ENCODE peak calls at places on chromosomes 16 and 17, in four cellular contexts. One of them, this sample, is unnamed.

GRCh38 chr16:2490190-2491105 is 15.5 kb downstream of the TBC1D24 start:
- DNase-seq in hepatocyte: no peak
- DNase-seq in AG10803: no peak
- DNase-seq in GM06990: no peak
- DNase-seq in this sample: no peak

GRCh38 chr16:89133457-89134127 is 38.0 kb upstream of the CDH15 start:
- DNase-seq in hepatocyte: no peak
- DNase-seq in AG10803: no peak
- DNase-seq in GM06990: no peak
- DNase-seq in this sample: no peak

GRCh38 chr16:85139888-85140339 is 27.6 kb upstream of the CIBAR2 start:
- DNase-seq in hepatocyte: no peak
- DNase-seq in AG10803: no peak
- DNase-seq in GM06990: no peak
- DNase-seq in this sample: no peak

GRCh38 chr17:68288804-68289203 is 2.1 kb downstream of the SLC16A6 start:
- DNase-seq in hepatocyte: no peak
- DNase-seq in AG10803: no peak
- DNase-seq in GM06990: no peak
- DNase-seq in this sample: no peak

GRCh38 chr17:50169121-50169764 is 3.4 kb downstream of the SGCA start:
- DNase-seq in hepatocyte: peak; percentile 76
- DNase-seq in AG10803: peak; percentile 79
- DNase-seq in GM06990: peak; percentile 81
- DNase-seq in this sample: peak; percentile 68

GRCh38 chr16:84552135-84552534 is 47.7 kb upstream of the MEAK7 start:
- DNase-seq in hepatocyte: no peak
- DNase-seq in AG10803: no peak
- DNase-seq in GM06990: no peak
- DNase-seq in this sample: no peak

GRCh38 chr17:39225974-39226683 is 384 bp upstream of the STAC2 start:
- DNase-seq in hepatocyte: peak; percentile 76
- DNase-seq in AG10803: no peak
- DNase-seq in GM06990: no peak
- DNase-seq in this sample: no peak

GRCh38 chr17:83032781-83033180 is 46.6 kb upstream of the METRNL start:
- DNase-seq in hepatocyte: no peak
- DNase-seq in AG10803: no peak
- DNase-seq in GM06990: no peak
- DNase-seq in this sample: no peak

GRCh38 chr17:7897773-7898172 is 9.2 kb downstream of the CHD3 start:
- DNase-seq in hepatocyte: peak; percentile 55
- DNase-seq in AG10803: peak; percentile 66
- DNase-seq in GM06990: no peak
- DNase-seq in this sample: peak; percentile 54

GRCh38 chr16:35788381-35788780 is 2329.0 kb downstream of the TP53TG3F start:
- DNase-seq in hepatocyte: no peak
- DNase-seq in AG10803: no peak
- DNase-seq in GM06990: no peak
- DNase-seq in this sample: no peak

GRCh38 chr17:57735707-57736106 is 9.4 kb downstream of the CCDC182 start:
- DNase-seq in hepatocyte: no peak
- DNase-seq in AG10803: no peak
- DNase-seq in GM06990: no peak
- DNase-seq in this sample: no peak
- TF ChIP-seq CTCF in hepatocyte: peak; percentile 13
- TF ChIP-seq CTCF in AG10803: peak; percentile 24
- TF ChIP-seq CTCF in GM06990: peak; percentile 55
- TF ChIP-seq CTCF in this sample: peak; percentile 36

DNA sequence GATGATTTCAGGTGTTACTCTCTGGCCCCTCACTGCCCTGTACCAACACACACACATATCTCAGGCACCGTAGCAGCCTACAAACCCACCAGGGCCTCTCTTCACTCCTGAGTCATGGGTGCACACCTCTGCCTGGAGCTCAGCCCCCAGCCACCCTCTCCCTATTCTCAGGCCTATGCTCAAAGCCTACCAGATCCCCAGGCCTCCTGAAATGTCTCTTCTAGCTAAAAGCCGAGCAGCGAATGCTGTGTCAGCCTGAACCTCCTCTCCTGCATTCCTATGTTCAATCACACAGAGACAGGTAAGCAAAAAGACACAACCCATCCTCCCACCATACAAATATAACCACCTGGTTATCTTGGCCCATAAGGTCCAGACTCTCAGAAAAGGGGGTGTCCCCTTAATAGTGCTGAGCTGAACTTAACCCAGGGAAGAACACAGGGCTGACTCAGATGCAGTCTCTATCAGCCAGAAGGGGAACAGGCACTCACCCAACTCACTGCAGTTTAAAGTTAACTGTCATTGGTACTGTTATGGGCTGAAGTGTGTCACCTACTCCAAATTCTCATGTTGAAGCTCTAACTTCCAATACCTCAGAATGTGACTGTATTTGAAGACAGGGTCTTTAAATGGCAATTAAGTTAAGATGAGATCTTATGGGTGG is 62.0 kb upstream of the TEKT3 start:
- DNase-seq in hepatocyte: no peak
- DNase-seq in AG10803: no peak
- DNase-seq in GM06990: no peak
- DNase-seq in this sample: no peak
- TF ChIP-seq CTCF in hepatocyte: no peak
- TF ChIP-seq CTCF in AG10803: no peak
- TF ChIP-seq CTCF in GM06990: no peak
- TF ChIP-seq CTCF in this sample: no peak

DNA sequence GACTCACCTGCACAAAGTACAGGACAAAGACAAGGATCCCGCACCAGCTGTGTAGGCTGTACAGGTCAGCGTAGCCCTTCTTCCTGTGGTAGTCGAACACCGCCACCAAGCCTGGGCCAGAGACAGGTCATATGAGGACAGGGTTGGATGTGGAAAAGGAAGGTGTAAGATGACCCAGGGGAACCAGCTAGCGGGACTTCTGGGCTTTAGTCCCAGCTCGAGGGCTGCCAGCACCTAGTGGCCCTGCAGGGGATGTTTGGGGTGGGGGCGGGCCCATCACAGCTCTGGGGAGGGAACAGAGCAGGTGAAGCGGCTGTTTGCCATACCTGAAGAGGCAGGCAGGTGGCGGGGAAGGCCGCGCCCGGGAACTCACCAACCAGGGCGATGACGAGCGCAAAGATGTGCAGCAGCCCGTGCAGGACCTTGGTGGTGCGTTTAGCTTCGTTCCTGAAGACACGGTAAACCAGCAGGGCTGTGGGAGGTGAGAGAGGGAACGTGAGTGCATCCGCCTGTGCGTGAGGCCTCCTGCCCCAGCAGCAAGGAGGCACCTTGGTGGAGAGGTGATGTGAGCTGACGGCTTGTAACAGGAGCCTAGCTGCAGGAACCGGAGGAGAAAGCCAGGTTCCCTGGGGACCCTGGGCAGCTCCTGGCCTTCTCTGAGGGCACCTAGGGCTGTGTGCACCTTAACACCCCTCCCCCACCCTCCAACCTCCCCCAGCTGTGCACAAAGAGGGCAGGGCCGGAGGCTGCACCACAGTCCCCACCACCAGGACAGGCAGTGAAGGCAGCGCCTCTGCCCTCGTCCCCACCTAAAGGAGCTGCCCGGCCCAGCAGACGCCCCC is 10.2 kb downstream of the CYB561 start:
- DNase-seq in hepatocyte: no peak
- DNase-seq in AG10803: no peak
- DNase-seq in GM06990: no peak
- DNase-seq in this sample: no peak
- TF ChIP-seq CTCF in hepatocyte: no peak
- TF ChIP-seq CTCF in AG10803: no peak
- TF ChIP-seq CTCF in GM06990: peak; percentile 45
- TF ChIP-seq CTCF in this sample: peak; percentile 28

GRCh38 chr17:79796570-79797491 is at the start of gene CBX8:
- DNase-seq in hepatocyte: peak; percentile 100
- DNase-seq in AG10803: peak; percentile 99
- DNase-seq in GM06990: peak; percentile 100
- DNase-seq in this sample: peak; percentile 99
- TF ChIP-seq CTCF in hepatocyte: no peak
- TF ChIP-seq CTCF in AG10803: no peak
- TF ChIP-seq CTCF in GM06990: no peak
- TF ChIP-seq CTCF in this sample: peak; percentile 68

GRCh38 chr16:58243528-58244004 is 45.7 kb upstream of the CSNK2A2 start:
- DNase-seq in hepatocyte: peak; percentile 28
- DNase-seq in AG10803: no peak
- DNase-seq in GM06990: peak; percentile 81
- DNase-seq in this sample: no peak
- TF ChIP-seq CTCF in hepatocyte: no peak
- TF ChIP-seq CTCF in AG10803: no peak
- TF ChIP-seq CTCF in GM06990: peak; percentile 9
- TF ChIP-seq CTCF in this sample: no peak